ENCODE peak calls at places on chromosomes 1 and 21, in ten cellular contexts. Q is heart left ventricle, J is stomach, G is IMR-90, V is transverse colon, H is K562, U is esophagus squamous epithelium, L is uterus, N is breast epithelium, K is esophagus muscularis mucosa. Z is an unnamed sample.

GRCh38 chr21:34817821-34818662 is 149.2 kb downstream of the CLIC6 start:
- DNase-seq in L (no peak), V (no peak), Q (no peak), G (no peak), K (no peak), H (no peak), U (no peak), N (no peak), J (no peak), Z (no peak)

GRCh38 chr21:41418956-41419680 is 6.9 kb upstream of the MX1 start:
- DNase-seq in L (no peak), V (no peak), H (no peak), N (no peak), G (no peak), K (no peak), J (no peak), Q (no peak), U (no peak), Z (no peak)

GRCh38 chr1:98327151-98327918 is 334.2 kb upstream of the SNX7 start:
- DNase-seq in H (no peak), V (no peak), G (peak; percentile 84), L (no peak), K (no peak), N (no peak), Q (no peak), U (no peak), J (no peak), Z (no peak)

GRCh38 chr21:41740604-41741252 is 26.1 kb downstream of the RIPK4 start:
- DNase-seq in G (no peak), J (no peak), Q (no peak), K (no peak), N (no peak), L (no peak), U (no peak), H (no peak), V (no peak), Z (no peak)

GRCh38 chr1:6869002-6869380 is 83.7 kb downstream of the CAMTA1 start:
- DNase-seq in J (no peak), Q (no peak), K (no peak), L (no peak), G (no peak), N (no peak), H (no peak), V (no peak), U (no peak), Z (no peak)

GRCh38 chr1:55893155-55893554 is 678.0 kb upstream of the USP24 start:
- DNase-seq in H (no peak), L (no peak), U (no peak), N (no peak), Q (no peak), V (no peak), K (no peak), G (peak; percentile 61), J (no peak), Z (no peak)

GRCh38 chr1:222369991-222370910 is 177.7 kb downstream of the HHIPL2 start:
- DNase-seq in V (no peak), G (peak; percentile 97), L (no peak), K (no peak), N (no peak), H (no peak), U (no peak), Q (no peak), J (no peak), Z (no peak)

GRCh38 chr1:218933526-218933925 is 240.2 kb upstream of the LYPLAL1 start:
- DNase-seq in H (no peak), L (no peak), U (no peak), N (no peak), J (no peak), V (no peak), K (no peak), Q (no peak), G (peak; percentile 28), Z (no peak)

GRCh38 chr1:222920169-222920568 is 105.3 kb downstream of the DISP1 start:
- DNase-seq in N (no peak), U (no peak), H (no peak), Q (no peak), J (no peak), L (no peak), G (no peak), V (no peak), K (no peak), Z (no peak)

GRCh38 chr1:248174521-248174920 is at the start of gene OR2M2:
- DNase-seq in J (no peak), K (no peak), H (no peak), G (no peak), U (no peak), V (no peak), L (no peak), Q (no peak), N (no peak), Z (no peak)
- H3K9me3 ChIP-seq in J (no peaks in the 10 kb centered on the region), K (no peaks in the 10 kb centered on the region), H (no peaks in the 10 kb centered on the region), G (no peaks in the 10 kb centered on the region), U (no peaks in the 10 kb centered on the region), V (no peaks in the 10 kb centered on the region), L (no peaks in the 10 kb centered on the region), Q (no peaks in the 10 kb centered on the region), N (no peaks in the 10 kb centered on the region), Z (no peaks in the 10 kb centered on the region)

DNA sequence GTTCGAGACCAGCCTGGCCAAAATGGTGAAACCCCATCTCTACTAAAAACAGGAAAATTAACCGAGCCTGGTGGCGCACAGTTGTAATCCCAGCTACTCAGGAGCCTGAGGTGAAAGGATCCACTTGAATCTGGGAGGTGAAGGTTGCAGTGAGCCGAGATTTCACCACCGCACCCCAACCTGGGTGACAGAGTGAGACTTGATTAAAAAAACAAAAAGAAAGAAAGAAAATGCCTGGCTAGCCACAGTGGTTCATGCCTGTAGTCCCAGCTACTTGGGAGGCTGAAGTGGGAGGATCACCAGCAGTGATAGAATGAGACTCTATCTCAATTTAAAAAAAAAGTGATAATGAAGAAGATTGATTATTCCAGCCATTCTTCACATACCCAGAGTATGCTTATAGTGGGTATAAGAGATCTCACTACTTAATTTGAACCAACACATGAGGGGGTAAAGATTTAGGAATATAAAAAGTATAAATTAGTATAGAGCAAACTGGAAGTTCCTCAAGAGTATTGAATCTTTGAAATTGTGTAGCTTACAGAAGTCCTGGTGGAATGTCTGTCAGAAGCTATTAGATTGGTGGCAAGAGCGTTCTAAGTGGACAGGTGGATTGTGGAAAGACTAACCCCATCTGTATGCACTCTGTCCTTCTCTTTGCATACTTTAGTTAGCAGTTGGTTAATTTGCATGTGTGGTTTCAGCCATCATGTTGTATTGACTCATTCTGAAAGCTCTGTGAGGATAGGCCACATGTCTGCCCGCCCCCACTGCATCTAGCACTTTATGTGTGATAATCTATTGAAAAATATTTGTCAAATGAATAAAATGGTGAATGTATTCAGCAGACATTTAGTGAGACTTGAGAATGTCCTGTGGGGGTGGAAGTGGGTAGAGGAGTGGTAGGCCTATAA is 25.0 kb downstream of the RLF start:
- DNase-seq in H (no peak), Q (no peak), G (peak; percentile 62), L (no peak), N (no peak), V (peak; percentile 10), K (no peak), U (no peak), J (no peak), Z (no peak)
- TF ChIP-seq POLR2A in H (no peak), Q (no peak), G (no peak), L (no peak), N (no peak), V (no peak), K (no peak), U (no peak), J (no peak), Z (no peak)

GRCh38 chr1:111214884-111215283 is 12.6 kb upstream of the CHI3L2 start:
- DNase-seq in K (no peak), G (no peak), L (no peak), Q (no peak), H (no peak), U (no peak), N (no peak), J (no peak), V (no peak), Z (no peak)
- H3K4me3 ChIP-seq in K (no peak overlapping the region), G (no peak overlapping the region), L (no peak overlapping the region), Q (no peak overlapping the region), H (no peak overlapping the region), U (no peak overlapping the region), N (no peak overlapping the region), J (no peak overlapping the region), V (no peak overlapping the region), Z (no peak overlapping the region)

GRCh38 chr1:91005285-91005684 is 16.6 kb downstream of the ZNF644 start:
- DNase-seq in H (no peak), K (no peak), G (no peak), U (no peak), N (no peak), V (no peak), L (no peak), Q (no peak), J (no peak), Z (no peak)
- H3K9me3 ChIP-seq in H (no peaks in the 10 kb centered on the region), K (no peaks in the 10 kb centered on the region), G (no peaks in the 10 kb centered on the region), U (no peaks in the 10 kb centered on the region), N (no peaks in the 10 kb centered on the region), V (no peaks in the 10 kb centered on the region), L (no peaks in the 10 kb centered on the region), Q (peaks cover 9% of the 10 kb centered on the region), J (no peaks in the 10 kb centered on the region), Z (no peaks in the 10 kb centered on the region)

GRCh38 chr1:42922687-42923366 is 35.8 kb downstream of the SLC2A1 start:
- DNase-seq in J (no peak), Q (no peak), K (no peak), V (peak; percentile 59), H (peak; percentile 76), L (no peak), U (no peak), N (no peak), G (peak; percentile 69), Z (no peak)

GRCh38 chr1:42925132-42925769 is 33.4 kb downstream of the SLC2A1 start:
- DNase-seq in Q (no peak), U (no peak), L (no peak), N (no peak), H (no peak), K (no peak), V (no peak), G (no peak), J (no peak), Z (no peak)

GRCh38 chr1:42924249-42925131 is 34.2 kb downstream of the SLC2A1 start:
- DNase-seq in Q (peak; percentile 96), J (peak; percentile 93), V (peak; percentile 96), N (peak; percentile 93), G (peak; percentile 75), K (peak; percentile 99), L (peak; percentile 93), U (peak; percentile 56), H (peak; percentile 98), Z (peak; percentile 97)

GRCh38 chr1:42926235-42926869 is 32.3 kb downstream of the SLC2A1 start:
- DNase-seq in G (no peak), Q (no peak), V (no peak), H (no peak), J (no peak), L (no peak), K (no peak), U (no peak), N (no peak), Z (no peak)

GRCh38 chr1:42923367-42924248 is 35.1 kb downstream of the SLC2A1 start:
- DNase-seq in N (no peak), V (no peak), G (no peak), Q (no peak), J (no peak), K (no peak), L (no peak), H (peak; percentile 58), U (no peak), Z (no peak)
- TF ChIP-seq POLR2A in N (no peak), V (no peak), G (no peak), Q (no peak), J (no peak), K (no peak), L (no peak), H (no peak), U (no peak), Z (no peak)